ENCODE peak calls at places on chromosomes 3 and 15, in ten cellular contexts. Z is NCI-H510A treated with DMSO at 0.1 percent for 48 hours; D is RWPE1; R is activated CD4-positive, alpha-beta T cell treated with anti-CD3 and anti-CD28 coated beads, Interleukin-2, amount 10 ng/mL, durations not matched to agents 7 days and 5 days; H is activated naive CD4-positive, alpha-beta T cell treated with Interleukin-2 at 50 U/mL for 16 hours; I is NCI-H146; M is NCI-H460; T is HCT116; V is cardiac fibroblast; N is EL. J is an unnamed sample.

GRCh38 chr3:193980326-193980725 is 155.6 kb upstream of the HES1 start:
- DNase-seq in M (no peak), V (no peak), N (no peak), Z (no peak), I (no peak), H (no peak), D (no peak), T (no peak), R (no peak), J (no peak)

GRCh38 chr15:57091626-57092025 is 173.2 kb downstream of the TCF12 start:
- DNase-seq in V (no peak), N (no peak), H (no peak), D (no peak), R (no peak), Z (no peak), M (no peak), I (no peak), T (no peak), J (no peak)

GRCh38 chr3:53518495-53518981 is 24.1 kb downstream of the CACNA1D start:
- DNase-seq in D (no peak), T (no peak), Z (no peak), M (peak; percentile 5), H (no peak), N (no peak), I (no peak), V (no peak), R (no peak), J (no peak)

GRCh38 chr3:52233968-52234367 is 5.0 kb downstream of the TWF2 start:
- DNase-seq in D (no peak), I (no peak), V (no peak), N (no peak), Z (no peak), R (no peak), T (no peak), M (no peak), H (no peak), J (no peak)

GRCh38 chr3:72175305-72175858 is 390.4 kb upstream of the PROK2 start:
- DNase-seq in H (no peak), M (no peak), T (no peak), Z (no peak), R (no peak), I (no peak), V (no peak), D (no peak), N (no peak), J (no peak)

GRCh38 chr3:189839576-189839975 is 208.4 kb downstream of the TP63 start:
- DNase-seq in M (no peak), I (no peak), V (peak; percentile 61), T (no peak), D (peak; percentile 34), Z (no peak), R (no peak), H (no peak), N (peak; percentile 59), J (no peak)

GRCh38 chr3:38645601-38646000 is 3.9 kb downstream of the SCN5A start:
- DNase-seq in D (no peak), T (no peak), M (no peak), H (no peak), Z (no peak), R (no peak), V (no peak), N (no peak), I (no peak), J (no peak)

GRCh38 chr3:15281817-15282216 is 50.6 kb downstream of the SH3BP5 start:
- DNase-seq in D (no peak), T (no peak), N (no peak), M (no peak), Z (no peak), H (no peak), V (no peak), R (no peak), I (no peak), J (no peak)

GRCh38 chr3:41726891-41727290 is 235.0 kb downstream of the ULK4 start:
- DNase-seq in R (no peak), D (no peak), V (peak; percentile 9), H (no peak), T (no peak), M (no peak), N (peak; percentile 10), I (no peak), Z (no peak), J (no peak)

GRCh38 chr15:64014995-64015394 is 31.3 kb downstream of the DAPK2 start:
- DNase-seq in I (no peak), H (no peak), N (no peak), Z (no peak), R (no peak), T (no peak), V (no peak), D (no peak), M (no peak), J (no peak)

GRCh38 chr3:23650371-23651140 is 155.2 kb upstream of the UBE2E1 start:
- DNase-seq in I (no peak), V (peak; percentile 96), N (peak; percentile 90), T (no peak), R (no peak), Z (no peak), H (no peak), M (peak; percentile 49), D (peak; percentile 66), J (no peak)

GRCh38 chr15:68699881-68700394 is 120.8 kb downstream of the ANP32A start:
- DNase-seq in I (no peak), M (no peak), V (no peak), T (no peak), N (no peak), Z (no peak), H (no peak), D (no peak), R (no peak), J (no peak)

GRCh38 chr3:122957707-122958210 is 69.8 kb downstream of the SEMA5B start:
- DNase-seq in H (no peak), R (no peak), V (no peak), T (no peak), I (no peak), D (no peak), N (no peak), Z (no peak), M (no peak), J (no peak)

GRCh38 chr3:35724106-35724505 is 84.8 kb downstream of the ARPP21 start:
- DNase-seq in T (no peak), M (no peak), D (no peak), N (no peak), I (no peak), R (no peak), H (no peak), Z (no peak), V (no peak), J (no peak)

GRCh38 chr3:31250116-31250813 is 282.5 kb upstream of the STT3B start:
- DNase-seq in D (peak; percentile 5), I (no peak), V (peak; percentile 52), R (no peak), H (no peak), Z (no peak), N (peak; percentile 81), M (no peak), T (no peak), J (no peak)

GRCh38 chr3:197613187-197613586 is 57.4 kb upstream of the BDH1 start:
- DNase-seq in M (no peak), D (no peak), T (no peak), Z (no peak), V (no peak), R (peak; percentile 46), N (no peak), I (no peak), H (peak; percentile 48), J (no peak)

GRCh38 chr3:15271785-15272381 is 60.5 kb downstream of the SH3BP5 start:
- DNase-seq in I (no peak), V (no peak), M (no peak), R (peak; percentile 89), D (no peak), H (peak; percentile 83), N (no peak), Z (no peak), T (no peak), J (no peak)

J was measured in NT2/D1.